ENCODE peak calls at places on chromosomes 12 and 14, in six cellular contexts. One of them, this sample, is unnamed.
A peak's percentile ranks its signal among the peaks of the same experiment; 100 is the strongest.

GRCh38 chr12:26044007-26044394 is 80.8 kb downstream of the BHLHE41 start:
- DNase-seq in HCT116: no peak
- DNase-seq in K562: no peak
- DNase-seq in H1: no peak
- DNase-seq in HepG2: no peak
- DNase-seq in GM12878: no peak
- DNase-seq in this sample: no peak

GRCh38 chr12:124592481-124593160 is 25.2 kb upstream of the NCOR2 start:
- DNase-seq in HCT116: no peak
- DNase-seq in K562: no peak
- DNase-seq in H1: no peak
- DNase-seq in GM12878: no peak
- DNase-seq in HepG2: no peak
- DNase-seq in this sample: no peak

GRCh38 chr12:89497467-89497866 is 27.1 kb downstream of the GALNT4 start:
- DNase-seq in GM12878: no peak
- DNase-seq in HCT116: no peak
- DNase-seq in K562: no peak
- DNase-seq in HepG2: no peak
- DNase-seq in H1: no peak
- DNase-seq in this sample: no peak

GRCh38 chr12:57661376-57661775 is 28.4 kb upstream of the B4GALNT1 start:
- DNase-seq in K562: peak; percentile 52
- DNase-seq in HepG2: no peak
- DNase-seq in H1: no peak
- DNase-seq in GM12878: no peak
- DNase-seq in HCT116: no peak
- DNase-seq in this sample: no peak

GRCh38 chr12:29242921-29243431 is 93.9 kb downstream of the FAR2 start:
- DNase-seq in GM12878: no peak
- DNase-seq in K562: peak; percentile 2
- DNase-seq in H1: no peak
- DNase-seq in HepG2: no peak
- DNase-seq in HCT116: no peak
- DNase-seq in this sample: no peak

GRCh38 chr12:60194682-60195081 is 598.9 kb downstream of the SLC16A7 start:
- DNase-seq in HCT116: no peak
- DNase-seq in H1: no peak
- DNase-seq in HepG2: no peak
- DNase-seq in GM12878: no peak
- DNase-seq in K562: no peak
- DNase-seq in this sample: no peak

GRCh38 chr12:52751795-52752194 is 25.4 kb downstream of the KRT76 start:
- DNase-seq in GM12878: no peak
- DNase-seq in HCT116: no peak
- DNase-seq in K562: no peak
- DNase-seq in H1: no peak
- DNase-seq in HepG2: no peak
- DNase-seq in this sample: no peak

GRCh38 chr12:30794020-30794419 is 39.3 kb upstream of the CAPRIN2 start:
- DNase-seq in HCT116: no peak
- DNase-seq in H1: no peak
- DNase-seq in HepG2: no peak
- DNase-seq in K562: no peak
- DNase-seq in GM12878: no peak
- DNase-seq in this sample: no peak

GRCh38 chr12:6341439-6342139 is at the start of gene TNFRSF1A:
- DNase-seq in HepG2: peak; percentile 65
- DNase-seq in HCT116: no peak
- DNase-seq in K562: peak; percentile 84
- DNase-seq in H1: no peak
- DNase-seq in GM12878: no peak
- DNase-seq in this sample: peak; percentile 88

GRCh38 chr12:61414470-61414869 is 845.7 kb upstream of the USP15 start:
- DNase-seq in GM12878: no peak
- DNase-seq in HepG2: no peak
- DNase-seq in K562: no peak
- DNase-seq in H1: no peak
- DNase-seq in HCT116: no peak
- DNase-seq in this sample: no peak

GRCh38 chr14:90454041-90455000 is 57.5 kb downstream of the CALM1 start:
- DNase-seq in GM12878: no peak
- DNase-seq in HepG2: peak; percentile 33
- DNase-seq in K562: peak; percentile 76
- DNase-seq in H1: peak; percentile 95
- DNase-seq in HCT116: peak; percentile 57
- DNase-seq in this sample: peak; percentile 87

GRCh38 chr14:33254876-33255275 is 316.2 kb downstream of the NPAS3 start:
- DNase-seq in H1: no peak
- DNase-seq in GM12878: no peak
- DNase-seq in HepG2: no peak
- DNase-seq in K562: no peak
- DNase-seq in HCT116: no peak
- DNase-seq in this sample: no peak

GRCh38 chr14:54782803-54783659 is 119.6 kb downstream of the GCH1 start:
- DNase-seq in HCT116: no peak
- DNase-seq in HepG2: peak; percentile 11
- DNase-seq in H1: no peak
- DNase-seq in GM12878: no peak
- DNase-seq in K562: no peak
- DNase-seq in this sample: no peak

GRCh38 chr12:85468356-85469157 is 188.5 kb downstream of the ALX1 start:
- DNase-seq in HepG2: peak; percentile 25
- DNase-seq in HCT116: peak; percentile 36
- DNase-seq in GM12878: peak; percentile 23
- DNase-seq in H1: peak; percentile 67
- DNase-seq in K562: peak; percentile 14
- DNase-seq in this sample: peak; percentile 44

GRCh38 chr14:67411820-67412421 is at the start of gene PLEK2:
- DNase-seq in HepG2: no peak
- DNase-seq in H1: peak; percentile 67
- DNase-seq in K562: no peak
- DNase-seq in HCT116: peak; percentile 81
- DNase-seq in GM12878: no peak
- DNase-seq in this sample: no peak

GRCh38 chr12:83408168-83408567 is 721.5 kb downstream of the TMTC2 start:
- DNase-seq in GM12878: no peak
- DNase-seq in HCT116: no peak
- DNase-seq in H1: no peak
- DNase-seq in HepG2: no peak
- DNase-seq in K562: no peak
- DNase-seq in this sample: no peak

GRCh38 chr14:32038876-32039275 is 38.2 kb upstream of the ARHGAP5 start:
- DNase-seq in GM12878: no peak
- DNase-seq in HCT116: no peak
- DNase-seq in H1: no peak
- DNase-seq in HepG2: no peak
- DNase-seq in K562: no peak
- DNase-seq in this sample: no peak

GRCh38 chr12:67909091-67909531 is 80.1 kb upstream of the IFNG-AS1 start:
- DNase-seq in HepG2: no peak
- DNase-seq in H1: no peak
- DNase-seq in GM12878: no peak
- DNase-seq in HCT116: no peak
- DNase-seq in K562: no peak
- DNase-seq in this sample: no peak

GRCh38 chr12:44117368-44117767 is 281.5 kb downstream of the TMEM117 start:
- DNase-seq in H1: no peak
- DNase-seq in GM12878: no peak
- DNase-seq in HCT116: no peak
- DNase-seq in K562: no peak
- DNase-seq in HepG2: no peak
- DNase-seq in this sample: no peak

GRCh38 chr14:104072586-104072985 is 12.9 kb upstream of the ASPG start:
- DNase-seq in HepG2: no peak
- DNase-seq in GM12878: no peak
- DNase-seq in HCT116: no peak
- DNase-seq in H1: no peak
- DNase-seq in K562: no peak
- DNase-seq in this sample: no peak

GRCh38 chr12:18206198-18206597 is 55.1 kb upstream of the PIK3C2G start:
- DNase-seq in H1: no peak
- DNase-seq in HepG2: no peak
- DNase-seq in HCT116: no peak
- DNase-seq in GM12878: no peak
- DNase-seq in K562: no peak
- DNase-seq in this sample: no peak

GRCh38 chr12:107992016-107992415 is 137.1 kb upstream of the WSCD2 start:
- DNase-seq in HCT116: no peak
- DNase-seq in K562: no peak
- DNase-seq in GM12878: no peak
- DNase-seq in H1: no peak
- DNase-seq in HepG2: no peak
- DNase-seq in this sample: no peak

GRCh38 chr12:127559349-127560040 is 707.5 kb upstream of the TMEM132C start:
- DNase-seq in GM12878: peak; percentile 11
- DNase-seq in HepG2: no peak
- DNase-seq in H1: peak; percentile 72
- DNase-seq in HCT116: no peak
- DNase-seq in K562: peak; percentile 45
- DNase-seq in this sample: peak; percentile 77

GRCh38 chr12:130127909-130128763 is 34.1 kb upstream of the FZD10 start:
- DNase-seq in K562: no peak
- DNase-seq in H1: no peak
- DNase-seq in HepG2: no peak
- DNase-seq in GM12878: no peak
- DNase-seq in HCT116: no peak
- DNase-seq in this sample: no peak
- TF ChIP-seq ZNF274 in K562: no peak
- TF ChIP-seq ZNF274 in H1: no peak
- TF ChIP-seq ZNF274 in HepG2: no peak
- TF ChIP-seq ZNF274 in GM12878: no peak
- TF ChIP-seq ZNF274 in HCT116: no peak
- TF ChIP-seq ZNF274 in this sample: no peak

GRCh38 chr12:132998742-132999141 is 12.6 kb downstream of the ZNF26 start:
- DNase-seq in K562: no peak
- DNase-seq in HCT116: no peak
- DNase-seq in GM12878: no peak
- DNase-seq in H1: no peak
- DNase-seq in HepG2: no peak
- DNase-seq in this sample: no peak
- H3K36me3 ChIP-seq in K562: no peaks in the 10 kb centered on the region
- H3K36me3 ChIP-seq in HCT116: no peaks in the 10 kb centered on the region
- H3K36me3 ChIP-seq in GM12878: peaks cover 12% of the 10 kb centered on the region
- H3K36me3 ChIP-seq in H1: no peaks in the 10 kb centered on the region
- H3K36me3 ChIP-seq in HepG2: peaks cover 26% of the 10 kb centered on the region
- H3K36me3 ChIP-seq in this sample: peaks cover 9% of the 10 kb centered on the region

GRCh38 chr12:50901685-50902113 is 50.6 kb upstream of the HIGD1C start:
- DNase-seq in K562: peak; percentile 83
- DNase-seq in HCT116: no peak
- DNase-seq in H1: no peak
- DNase-seq in GM12878: no peak
- DNase-seq in HepG2: no peak
- DNase-seq in this sample: no peak
- H3K4me3 ChIP-seq in K562: no peak overlapping the region
- H3K4me3 ChIP-seq in HCT116: no peak overlapping the region
- H3K4me3 ChIP-seq in H1: no peak overlapping the region
- H3K4me3 ChIP-seq in GM12878: no peak overlapping the region
- H3K4me3 ChIP-seq in HepG2: no peak overlapping the region
- H3K4me3 ChIP-seq in this sample: no peak overlapping the region

GRCh38 chr12:47754881-47755280 is 3.8 kb downstream of the RAPGEF3 start:
- DNase-seq in GM12878: peak; percentile 27
- DNase-seq in HepG2: no peak
- DNase-seq in HCT116: no peak
- DNase-seq in K562: no peak
- DNase-seq in H1: no peak
- DNase-seq in this sample: no peak

GRCh38 chr12:47754126-47754525 is 4.6 kb downstream of the RAPGEF3 start:
- DNase-seq in HCT116: no peak
- DNase-seq in GM12878: no peak
- DNase-seq in HepG2: no peak
- DNase-seq in H1: no peak
- DNase-seq in K562: no peak
- DNase-seq in this sample: no peak

GRCh38 chr12:47757360-47757839 is 1.3 kb downstream of the RAPGEF3 start:
- DNase-seq in H1: no peak
- DNase-seq in GM12878: no peak
- DNase-seq in HCT116: no peak
- DNase-seq in HepG2: no peak
- DNase-seq in K562: no peak
- DNase-seq in this sample: no peak

GRCh38 chr12:47757840-47758583 is 668 bp downstream of the RAPGEF3 start:
- DNase-seq in K562: no peak
- DNase-seq in HCT116: no peak
- DNase-seq in GM12878: no peak
- DNase-seq in H1: peak; percentile 61
- DNase-seq in HepG2: no peak
- DNase-seq in this sample: no peak

DNA sequence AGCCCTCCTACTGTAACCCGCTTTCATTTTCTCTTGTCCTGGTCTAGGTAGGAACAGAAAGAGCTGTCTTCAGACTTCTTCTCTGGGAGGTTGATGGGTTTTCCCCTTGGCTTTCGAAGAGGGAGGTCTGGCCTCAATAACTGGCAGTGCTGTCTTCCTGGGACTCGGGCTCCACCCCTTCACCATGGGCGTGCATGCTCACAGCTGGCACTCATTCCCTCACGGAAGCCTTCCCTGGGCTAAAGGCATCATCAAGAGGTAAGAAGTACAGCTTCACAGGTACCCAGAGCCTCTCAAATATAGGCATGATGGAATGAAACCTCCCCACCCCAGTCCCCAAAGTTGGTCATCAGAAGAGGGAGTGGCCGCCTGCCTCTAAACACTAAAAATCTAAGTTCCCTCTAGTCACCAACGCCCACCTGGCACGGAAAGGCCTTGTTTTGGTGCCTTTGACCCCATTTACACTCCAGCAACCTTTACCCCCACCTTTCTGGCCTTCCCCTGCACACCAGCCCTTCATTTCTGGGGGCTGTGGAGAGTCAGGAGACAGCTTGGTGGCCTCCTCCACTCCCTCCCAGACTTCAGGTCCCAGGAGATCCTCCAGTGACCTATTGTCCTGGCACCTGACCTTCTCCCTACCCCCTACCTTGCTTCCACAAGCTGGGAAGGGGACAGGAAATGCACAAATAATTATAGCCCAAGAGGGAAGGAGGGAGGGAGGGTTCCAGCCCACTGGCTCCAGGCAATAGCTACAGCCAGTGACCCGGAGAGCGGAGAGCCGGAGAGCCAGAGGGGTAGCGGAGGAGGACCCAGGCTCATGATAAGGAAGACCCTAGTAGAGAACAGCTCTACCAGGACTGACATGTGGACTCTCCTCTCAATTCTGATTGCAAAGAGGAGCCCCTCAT is 2.8 kb downstream of the RAPGEF3 start:
- DNase-seq in HepG2: no peak
- DNase-seq in GM12878: peak; percentile 75
- DNase-seq in K562: no peak
- DNase-seq in H1: no peak
- DNase-seq in HCT116: no peak
- DNase-seq in this sample: no peak
- TF ChIP-seq ZNF274 in HepG2: no peak
- TF ChIP-seq ZNF274 in GM12878: no peak
- TF ChIP-seq ZNF274 in K562: no peak
- TF ChIP-seq ZNF274 in H1: no peak
- TF ChIP-seq ZNF274 in HCT116: no peak
- TF ChIP-seq ZNF274 in this sample: no peak

DNA sequence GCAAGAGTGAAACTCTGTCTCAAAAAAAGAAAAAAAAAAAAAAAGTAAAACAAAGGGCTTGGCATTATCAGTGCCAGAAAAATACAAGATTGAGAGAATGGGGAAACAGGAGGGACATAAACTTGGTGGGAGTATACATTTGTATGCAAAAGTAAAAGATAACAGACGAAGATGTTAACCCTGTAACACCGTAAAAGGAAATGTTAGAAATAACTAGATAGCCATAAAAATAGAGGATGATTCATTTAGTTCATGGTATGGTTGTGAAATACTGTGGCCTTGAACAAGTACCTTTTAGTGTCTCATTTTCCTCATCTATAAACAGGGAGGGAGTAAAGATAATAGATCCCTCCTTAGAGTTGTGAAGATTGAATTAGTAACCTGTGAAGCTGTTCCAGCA is 33.3 kb downstream of the ATP2A2 start:
- DNase-seq in K562: no peak
- DNase-seq in HepG2: peak; percentile 47
- DNase-seq in GM12878: peak; percentile 40
- DNase-seq in HCT116: no peak
- DNase-seq in H1: no peak
- DNase-seq in this sample: no peak
- H3K36me3 ChIP-seq in K562: peaks cover 71% of the 10 kb centered on the region
- H3K36me3 ChIP-seq in HepG2: peaks cover 31% of the 10 kb centered on the region
- H3K36me3 ChIP-seq in GM12878: peaks cover 34% of the 10 kb centered on the region
- H3K36me3 ChIP-seq in HCT116: peaks cover 33% of the 10 kb centered on the region
- H3K36me3 ChIP-seq in H1: no peaks in the 10 kb centered on the region
- H3K36me3 ChIP-seq in this sample: peaks cover 52% of the 10 kb centered on the region